ENCODE peak calls at places on chromosome 15, in six cellular contexts. O, S, Z, Q, M and T are unnamed samples.

GRCh38 chr15:23570466-23570865 is 5.0 kb downstream of the MKRN3 start:
- DNase-seq in Q (no peak), O (peak), S (no peak), M (no peak), Z (no peak), T (no peak)

GRCh38 chr15:55277116-55277564 is 12.5 kb downstream of the RAB27A start:
- DNase-seq in Q (no peak), Z (no peak), O (no peak), S (peak), M (no peak), T (no peak)

GRCh38 chr15:86611392-86612040 is 531.8 kb downstream of the AGBL1 start:
- DNase-seq in Z (no peak), O (peak), S (peak), M (no peak), Q (no peak), T (peak)

GRCh38 chr15:101489633-101490407 is at the start of gene PCSK6:
- DNase-seq in O (no peak), S (no peak), Z (peak), M (no peak), Q (no peak), T (no peak)

GRCh38 chr15:33559207-33559890 is 248.6 kb downstream of the RYR3 start:
- DNase-seq in S (no peak), O (no peak), Q (no peak), Z (no peak), M (no peak), T (no peak)

GRCh38 chr15:69149803-69150202 is 10.6 kb upstream of the GLCE start:
- DNase-seq in S (no peak), O (no peak), Q (no peak), M (no peak), Z (no peak), T (no peak)

GRCh38 chr15:40252141-40252437 is 13.2 kb downstream of the PAK6 start:
- DNase-seq in O (no peak), S (no peak), M (no peak), Q (no peak), Z (peak), T (no peak)

GRCh38 chr15:72865486-72865885 is 81.9 kb upstream of the ADPGK start:
- DNase-seq in Z (no peak), S (no peak), M (no peak), O (no peak), Q (no peak), T (no peak)

GRCh38 chr15:101501703-101502373 is 12.3 kb upstream of the PCSK6 start:
- DNase-seq in Q (no peak), M (peak), Z (no peak), S (no peak), O (peak), T (no peak)

GRCh38 chr15:32833323-32833944 is 115.6 kb downstream of the GREM1 start:
- DNase-seq in Q (no peak), Z (no peak), S (no peak), M (no peak), O (peak), T (no peak)

GRCh38 chr15:92277776-92278175 is 115.9 kb upstream of the ST8SIA2 start:
- DNase-seq in Q (no peak), O (peak), M (no peak), Z (no peak), S (no peak), T (peak)

GRCh38 chr15:58873267-58873666 is 60.2 kb downstream of the SLTM start:
- DNase-seq in O (peak), Q (no peak), S (peak), Z (no peak), M (no peak), T (no peak)

GRCh38 chr15:85725019-85725418 is 69.7 kb downstream of the KLHL25 start:
- DNase-seq in Q (no peak), Z (no peak), M (no peak), O (no peak), S (peak), T (no peak)

GRCh38 chr15:34085746-34086145 is 15.9 kb downstream of the EMC7 start:
- DNase-seq in S (peak), Z (no peak), O (no peak), Q (no peak), M (no peak), T (no peak)

GRCh38 chr15:59250249-59250648 is 43.6 kb downstream of the LDHAL6B start:
- DNase-seq in M (no peak), O (no peak), S (no peak), Z (no peak), Q (no peak), T (no peak)

GRCh38 chr15:82838096-82838735 is 28.8 kb downstream of the WHAMM start:
- DNase-seq in O (no peak), Q (no peak), M (no peak), S (no peak), Z (no peak), T (no peak)

GRCh38 chr15:44729394-44729913 is 6.9 kb upstream of the TRIM69 start:
- DNase-seq in S (peak), Z (no peak), M (peak), O (no peak), Q (no peak), T (no peak)

GRCh38 chr15:101051291-101052030 is 132.3 kb downstream of the LRRK1 start:
- DNase-seq in Q (no peak), S (no peak), M (no peak), Z (no peak), O (no peak), T (no peak)

GRCh38 chr15:92271179-92271578 is 122.5 kb upstream of the ST8SIA2 start:
- DNase-seq in Z (no peak), Q (no peak), O (no peak), S (no peak), M (no peak), T (no peak)

GRCh38 chr15:37017031-37017625 is 83.2 kb downstream of the MEIS2 start:
- DNase-seq in Q (no peak), Z (no peak), S (no peak), O (peak), M (no peak), T (no peak)

GRCh38 chr15:32818758-32819405 is 101.1 kb downstream of the GREM1 start:
- DNase-seq in S (peak), M (no peak), Q (no peak), O (no peak), Z (no peak), T (no peak)

GRCh38 chr15:42504631-42505030 is 9.2 kb downstream of the SNAP23 start:
- DNase-seq in S (no peak), M (no peak), O (no peak), Q (no peak), Z (no peak), T (no peak)

GRCh38 chr15:25706176-25706970 is 156.8 kb downstream of the ATP10A start:
- DNase-seq in M (no peak), Q (no peak), Z (no peak), O (no peak), S (no peak), T (no peak)

GRCh38 chr15:63296195-63296594 is 18.8 kb downstream of the APH1B start:
- DNase-seq in M (no peak), Z (no peak), O (no peak), Q (no peak), S (no peak), T (no peak)

GRCh38 chr15:41658689-41659088 is 1.5 kb upstream of the MGA start:
- DNase-seq in S (no peak), M (no peak), Z (no peak), Q (no peak), O (no peak), T (no peak)

GRCh38 chr15:66883322-66883911 is 181.4 kb downstream of the SMAD6 start:
- DNase-seq in O (peak), S (peak), M (peak), Z (peak), Q (peak), T (peak)

GRCh38 chr15:41407341-41407740 is 5.0 kb upstream of the NDUFAF1 start:
- DNase-seq in O (no peak), Z (no peak), Q (no peak), M (no peak), S (no peak), T (no peak)

GRCh38 chr15:62306851-62307504 is 141.9 kb upstream of the C2CD4B start:
- DNase-seq in O (peak), Z (peak), M (no peak), Q (no peak), S (peak), T (peak)

GRCh38 chr15:58361291-58361759 is 70.5 kb upstream of the LIPC start:
- DNase-seq in Z (no peak), Q (no peak), S (peak), M (no peak), O (peak), T (peak)

GRCh38 chr15:33200903-33201302 is 6.4 kb upstream of the FMN1 start:
- DNase-seq in O (peak), Z (no peak), M (no peak), S (no peak), Q (no peak), T (no peak)

GRCh38 chr15:78338756-78339155 is 1.4 kb upstream of the CRABP1 start:
- DNase-seq in M (no peak), Q (no peak), S (no peak), O (no peak), Z (no peak), T (no peak)

GRCh38 chr15:42150246-42150970 is 6.0 kb downstream of the PLA2G4F start:
- DNase-seq in O (no peak), Q (no peak), S (no peak), Z (no peak), M (no peak), T (no peak)

GRCh38 chr15:29819979-29820801 is 2.1 kb downstream of the TJP1 start:
- DNase-seq in O (peak), S (no peak), Z (no peak), Q (no peak), M (no peak), T (no peak)

GRCh38 chr15:98755138-98755537 is 106.8 kb downstream of the IGF1R start:
- DNase-seq in Z (no peak), M (no peak), S (peak), O (no peak), Q (no peak), T (peak)

GRCh38 chr15:73605759-73606423 is 27.3 kb downstream of the NPTN start:
- DNase-seq in M (no peak), Z (no peak), Q (no peak), O (no peak), S (no peak), T (no peak)

GRCh38 chr15:79924379-79924778 is 27.6 kb upstream of the MTHFS start:
- DNase-seq in S (no peak), M (no peak), Z (no peak), Q (no peak), O (no peak), T (no peak)
- H3K27ac ChIP-seq in S (peak), M (peak), Z (peak), Q (peak), O (peak), T (peak)

DNA sequence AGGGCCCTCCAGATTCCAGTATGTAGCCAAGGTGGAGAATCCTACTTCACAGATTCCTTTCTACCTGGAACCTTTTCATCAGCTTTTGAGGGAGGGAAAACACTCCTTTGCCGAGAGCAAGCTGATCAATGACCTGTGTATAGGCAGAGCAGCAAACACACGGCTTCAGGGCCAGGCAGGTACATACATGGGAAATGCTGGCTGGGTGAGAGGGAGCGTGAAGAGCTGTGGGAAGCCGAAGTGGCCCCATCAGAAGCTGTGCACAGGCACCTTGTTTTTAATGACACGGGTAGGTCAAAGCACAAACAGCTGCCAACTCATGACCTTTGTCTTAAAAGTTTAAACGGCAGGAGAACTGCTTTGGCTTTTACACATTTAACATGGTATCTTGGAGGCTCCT is 25.3 kb downstream of the STARD5 start:
- DNase-seq in M (no peak), Z (no peak), O (no peak), S (no peak), Q (no peak), T (no peak)
- H3K4me3 ChIP-seq in M (no peak), Z (peak), O (no peak), S (no peak), Q (peak), T (no peak)

DNA sequence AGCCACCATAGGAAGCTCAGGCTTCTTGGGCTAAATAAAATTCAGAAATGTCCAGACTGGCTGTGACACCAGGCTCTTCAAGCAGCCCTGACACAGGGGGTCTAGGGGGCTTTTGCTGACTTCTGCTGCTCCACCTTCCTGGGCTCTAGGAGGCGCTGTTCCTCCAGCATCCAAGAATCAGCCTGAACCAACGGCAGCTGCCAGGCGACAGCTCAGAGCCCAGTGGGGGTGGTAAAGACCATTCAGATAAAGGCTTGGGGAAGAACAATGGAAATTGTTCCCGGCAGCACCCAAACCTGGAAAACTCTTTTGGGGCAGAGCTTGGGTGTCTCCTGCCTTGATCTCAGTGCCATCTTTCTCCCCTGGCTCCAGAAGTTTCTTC is 21.6 kb upstream of the PSTPIP1 start:
- DNase-seq in O (peak), M (peak), Z (no peak), S (peak), Q (no peak), T (no peak)
- H3K27ac ChIP-seq in O (no peak), M (no peak), Z (peak), S (no peak), Q (peak), T (no peak)

DNA sequence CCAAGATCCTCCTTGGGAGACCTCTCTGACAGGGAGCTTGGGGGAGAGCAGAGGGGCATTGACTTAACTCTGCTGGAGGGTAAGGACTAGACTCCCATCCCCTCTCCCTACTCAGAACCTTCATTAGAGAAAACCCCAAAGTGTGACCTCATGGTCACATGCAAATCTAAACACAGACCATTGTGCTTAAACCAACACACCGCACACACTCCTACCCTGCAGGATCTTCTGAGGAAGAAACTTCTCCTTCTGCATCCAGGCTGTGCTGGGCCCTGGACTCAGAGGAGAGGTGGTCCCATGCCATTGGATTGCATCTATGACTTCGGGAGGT is 797 bp upstream of the PARP16 start:
- DNase-seq in Q (no peak), M (no peak), Z (no peak), O (no peak), S (no peak), T (no peak)
- H3K4me3 ChIP-seq in Q (peak), M (peak), Z (peak), O (peak), S (no peak), T (no peak)

GRCh38 chr15:90074916-90075315 is 27.4 kb downstream of the IDH2 start:
- DNase-seq in Z (no peak), Q (no peak), O (no peak), M (no peak), S (no peak), T (no peak)
- H3K27ac ChIP-seq in Z (peak), Q (no peak), O (no peak), M (no peak), S (no peak), T (no peak)

DNA sequence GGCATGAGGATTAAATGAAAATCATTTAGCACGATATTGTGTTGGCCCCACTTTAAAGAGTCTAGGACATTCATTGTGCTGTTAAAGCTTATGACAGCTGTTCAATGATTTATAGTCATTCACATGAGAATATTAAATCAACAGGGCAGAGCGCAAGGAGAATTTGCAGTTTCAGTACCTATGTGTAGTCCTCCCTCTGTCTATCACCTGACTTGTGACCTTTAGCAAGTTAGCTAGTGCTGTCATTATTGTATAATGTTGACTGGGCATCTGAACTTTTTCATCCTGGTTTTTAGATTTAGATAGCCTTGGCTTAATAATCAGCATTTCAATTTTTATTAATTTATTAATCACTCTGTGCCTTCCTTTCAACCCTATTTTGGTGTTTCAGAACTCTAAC is 46.6 kb downstream of the BLM start:
- DNase-seq in Z (no peak), O (no peak), Q (no peak), S (no peak), M (no peak), T (no peak)
- H3K4me3 ChIP-seq in Z (peak), O (no peak), Q (no peak), S (no peak), M (no peak), T (no peak)

DNA sequence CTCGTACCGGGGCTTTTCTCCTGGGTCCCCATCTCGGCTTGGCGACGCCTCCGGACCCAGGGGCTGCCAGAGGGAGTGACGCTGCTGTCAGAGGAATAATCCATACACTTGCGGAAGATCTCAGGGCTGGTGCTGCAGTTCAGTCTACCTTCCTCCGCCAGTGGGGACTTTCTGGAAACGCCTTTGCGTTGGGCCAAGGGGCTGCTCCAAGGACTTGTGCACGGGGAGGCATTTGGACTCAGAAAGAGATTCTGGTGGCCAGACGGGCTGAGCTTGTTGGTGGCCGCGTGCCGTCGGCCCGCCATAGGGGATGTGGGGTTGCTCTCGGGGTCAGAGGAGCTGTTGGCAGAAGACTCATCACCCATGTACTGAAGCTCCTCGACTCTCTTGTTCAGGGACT is 21.8 kb downstream of the LARP6 start:
- DNase-seq in Q (no peak), O (no peak), M (no peak), Z (no peak), S (no peak), T (peak)
- H3K27ac ChIP-seq in Q (no peak), O (no peak), M (no peak), Z (no peak), S (no peak), T (no peak)

DNA sequence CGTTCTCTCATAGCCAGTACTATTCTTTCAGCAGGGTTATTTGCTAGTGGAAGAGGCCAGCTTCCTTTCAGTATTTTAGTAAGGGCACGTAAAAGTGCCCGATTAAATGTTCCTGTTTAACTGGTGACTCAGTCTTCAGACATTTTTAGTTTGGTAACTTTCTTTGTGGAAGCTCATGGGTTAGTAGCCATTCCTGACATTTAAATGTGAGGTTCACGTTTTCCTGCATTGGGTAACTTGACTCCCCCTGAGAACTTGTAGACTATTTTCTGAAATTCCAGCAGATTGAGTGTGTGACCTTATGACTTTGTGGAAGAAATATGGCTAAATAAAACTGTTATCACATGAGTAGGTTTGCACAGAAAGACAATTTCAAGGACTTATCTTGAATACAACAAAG is 16.9 kb downstream of the ABHD2 start:
- DNase-seq in Z (no peak), O (peak), M (no peak), Q (no peak), S (peak), T (peak)
- H3K4me3 ChIP-seq in Z (peak), O (no peak), M (no peak), Q (no peak), S (no peak), T (no peak)

GRCh38 chr15:75036269-75036668 is 12.9 kb downstream of the PPCDC start:
- DNase-seq in S (peak), Q (no peak), M (no peak), O (peak), Z (no peak), T (peak)
- H3K27ac ChIP-seq in S (no peak), Q (no peak), M (no peak), O (no peak), Z (no peak), T (no peak)

GRCh38 chr15:48555244-48555804 is 90.2 kb downstream of the FBN1 start:
- DNase-seq in O (no peak), S (peak), M (no peak), Q (no peak), Z (no peak), T (no peak)

GRCh38 chr15:48556159-48556897 is 89.2 kb downstream of the FBN1 start:
- DNase-seq in S (no peak), Z (no peak), O (no peak), M (no peak), Q (no peak), T (no peak)

GRCh38 chr15:48550822-48551525 is 94.5 kb downstream of the FBN1 start:
- DNase-seq in Z (no peak), Q (no peak), M (no peak), S (no peak), O (no peak), T (no peak)

GRCh38 chr15:48553559-48553958 is 92.0 kb downstream of the FBN1 start:
- DNase-seq in S (no peak), O (no peak), M (no peak), Z (no peak), Q (no peak), T (no peak)

GRCh38 chr15:48554112-48554511 is 91.4 kb downstream of the FBN1 start:
- DNase-seq in Z (no peak), M (no peak), S (no peak), Q (no peak), O (no peak), T (no peak)
- H3K4me3 ChIP-seq in Z (no peak), M (no peak), S (no peak), Q (no peak), O (no peak), T (no peak)